ENCODE peak calls at places on chromosomes 11 and 22, in four cellular contexts. T is skeletal muscle cell, B is B cell, A is EL. W is an unnamed sample.

GRCh38 chr22:39087881-39088687 is 9.0 kb upstream of the APOBEC3H start:
- DNase-seq in T (no peak), B (no peak), A (no peak), W (no peak)

GRCh38 chr11:94148189-94148588 is 19.5 kb downstream of the PANX1 start:
- DNase-seq in T (no peak), B (no peak), A (peak), W (no peak)

GRCh38 chr11:100190395-100190794 is 496.7 kb upstream of the ARHGAP42 start:
- DNase-seq in T (no peak), B (no peak), A (no peak), W (no peak)

GRCh38 chr11:34890812-34891211 is 25.4 kb downstream of the APIP start:
- DNase-seq in T (no peak), B (peak), A (peak), W (no peak)

GRCh38 chr11:75667268-75667830 is 1.5 kb downstream of the MAP6 start:
- DNase-seq in T (no peak), B (peak), A (peak), W (no peak)

GRCh38 chr11:43278302-43278956 is 33.4 kb upstream of the API5 start:
- DNase-seq in T (no peak), B (no peak), A (peak), W (no peak)

GRCh38 chr22:30250713-30251267 is 4.2 kb upstream of the LIF start:
- DNase-seq in T (no peak), B (no peak), A (peak), W (no peak)

GRCh38 chr11:120316880-120317688 is 8.0 kb upstream of the TLCD5 start:
- DNase-seq in T (peak), B (no peak), A (no peak), W (no peak)

GRCh38 chr11:19160839-19161238 is 40.9 kb downstream of the CSRP3 start:
- DNase-seq in T (no peak), B (no peak), A (no peak), W (no peak)

GRCh38 chr11:28529540-28530410 is 421.6 kb downstream of the METTL15 start:
- DNase-seq in T (peak), B (peak), A (peak), W (no peak)

GRCh38 chr11:104830080-104830479 is 68.2 kb downstream of the CASP12 start:
- DNase-seq in T (peak), B (no peak), A (peak), W (no peak)

GRCh38 chr11:131179867-131180266 is 190.5 kb upstream of the NTM start:
- DNase-seq in T (no peak), B (no peak), A (no peak), W (no peak)

GRCh38 chr11:130181295-130182272 is 22.0 kb downstream of the ST14 start:
- DNase-seq in T (peak), B (peak), A (peak), W (no peak)

GRCh38 chr11:75352417-75353206 is 1.2 kb upstream of the ARRB1 start:
- DNase-seq in T (no peak), B (no peak), A (no peak), W (no peak)

GRCh38 chr11:91244921-91245320 is 979.7 kb upstream of the FAT3 start:
- DNase-seq in T (no peak), B (no peak), A (no peak), W (no peak)

GRCh38 chr11:66326261-66327111 is 9.6 kb upstream of the CD248 start:
- DNase-seq in T (no peak), B (no peak), A (peak), W (no peak)

GRCh38 chr11:8252388-8252787 is 11.3 kb downstream of the LMO1 start:
- DNase-seq in T (no peak), B (no peak), A (no peak), W (no peak)

GRCh38 chr11:11709447-11710239 is 87.8 kb upstream of the GALNT18 start:
- DNase-seq in T (no peak), B (no peak), A (no peak), W (no peak)